ENCODE peak calls at places on chromosomes 4 and X, in eight cellular contexts. One of them, this sample, is unnamed. For H3K4me1, the result is how much of the 10 kb centered on the place peaks cover.

GRCh38 chrX:42944381-42944998 is 166.5 kb upstream of the PPP1R2C start:
- DNase-seq in astrocyte: no peak
- DNase-seq in sigmoid colon: no peak
- DNase-seq in left lung: no peak
- DNase-seq in mesenchymal stem cell: no peak
- DNase-seq in left ventricle myocardium inferior: no peak
- DNase-seq in IMR-90: no peak
- DNase-seq in CD8-positive, alpha-beta T cell: no peak
- DNase-seq in this sample: no peak

GRCh38 chr4:2591189-2591588 is 54.7 kb downstream of the FAM193A start:
- DNase-seq in astrocyte: peak
- DNase-seq in sigmoid colon: no peak
- DNase-seq in left lung: peak
- DNase-seq in mesenchymal stem cell: peak
- DNase-seq in left ventricle myocardium inferior: no peak
- DNase-seq in IMR-90: peak
- DNase-seq in CD8-positive, alpha-beta T cell: no peak
- DNase-seq in this sample: no peak

GRCh38 chr4:39514888-39515401 is 12.3 kb downstream of the UGDH start:
- DNase-seq in astrocyte: no peak
- DNase-seq in sigmoid colon: no peak
- DNase-seq in left lung: peak
- DNase-seq in mesenchymal stem cell: peak
- DNase-seq in left ventricle myocardium inferior: no peak
- DNase-seq in IMR-90: peak
- DNase-seq in CD8-positive, alpha-beta T cell: no peak
- DNase-seq in this sample: no peak

GRCh38 chr4:88481557-88481956 is 24.6 kb downstream of the HERC5 start:
- DNase-seq in astrocyte: no peak
- DNase-seq in sigmoid colon: no peak
- DNase-seq in left lung: no peak
- DNase-seq in mesenchymal stem cell: no peak
- DNase-seq in left ventricle myocardium inferior: no peak
- DNase-seq in IMR-90: no peak
- DNase-seq in CD8-positive, alpha-beta T cell: no peak
- DNase-seq in this sample: no peak

GRCh38 chr4:78091534-78091933 is 34.4 kb downstream of the FRAS1 start:
- DNase-seq in astrocyte: no peak
- DNase-seq in sigmoid colon: no peak
- DNase-seq in left lung: no peak
- DNase-seq in mesenchymal stem cell: no peak
- DNase-seq in left ventricle myocardium inferior: no peak
- DNase-seq in IMR-90: no peak
- DNase-seq in CD8-positive, alpha-beta T cell: no peak
- DNase-seq in this sample: no peak

GRCh38 chrX:107537815-107538214 is 88.4 kb downstream of the FRMPD3 start:
- DNase-seq in astrocyte: peak
- DNase-seq in sigmoid colon: no peak
- DNase-seq in left lung: no peak
- DNase-seq in mesenchymal stem cell: peak
- DNase-seq in left ventricle myocardium inferior: no peak
- DNase-seq in IMR-90: peak
- DNase-seq in CD8-positive, alpha-beta T cell: peak
- DNase-seq in this sample: no peak

GRCh38 chr4:167966161-167966560 is 126.2 kb upstream of the ANXA10 start:
- DNase-seq in astrocyte: peak
- DNase-seq in sigmoid colon: no peak
- DNase-seq in left lung: no peak
- DNase-seq in mesenchymal stem cell: no peak
- DNase-seq in left ventricle myocardium inferior: no peak
- DNase-seq in IMR-90: no peak
- DNase-seq in CD8-positive, alpha-beta T cell: no peak
- DNase-seq in this sample: no peak

GRCh38 chr4:52234539-52235174 is 183.6 kb downstream of the SPATA18 start:
- DNase-seq in astrocyte: no peak
- DNase-seq in sigmoid colon: no peak
- DNase-seq in left lung: no peak
- DNase-seq in mesenchymal stem cell: peak
- DNase-seq in left ventricle myocardium inferior: no peak
- DNase-seq in IMR-90: peak
- DNase-seq in CD8-positive, alpha-beta T cell: no peak
- DNase-seq in this sample: no peak

GRCh38 chr4:101304916-101305315 is 42.4 kb downstream of the PPP3CA start:
- DNase-seq in astrocyte: peak
- DNase-seq in sigmoid colon: no peak
- DNase-seq in left lung: no peak
- DNase-seq in mesenchymal stem cell: peak
- DNase-seq in left ventricle myocardium inferior: no peak
- DNase-seq in IMR-90: peak
- DNase-seq in CD8-positive, alpha-beta T cell: no peak
- DNase-seq in this sample: no peak

GRCh38 chr4:88110826-88111225 is 47.6 kb downstream of the ABCG2 start:
- DNase-seq in astrocyte: peak
- DNase-seq in sigmoid colon: no peak
- DNase-seq in left lung: no peak
- DNase-seq in mesenchymal stem cell: no peak
- DNase-seq in left ventricle myocardium inferior: no peak
- DNase-seq in IMR-90: no peak
- DNase-seq in CD8-positive, alpha-beta T cell: no peak
- DNase-seq in this sample: no peak

GRCh38 chrX:71993371-71993770 is 82.7 kb downstream of the NHSL2 start:
- DNase-seq in astrocyte: no peak
- DNase-seq in sigmoid colon: no peak
- DNase-seq in left lung: no peak
- DNase-seq in mesenchymal stem cell: no peak
- DNase-seq in left ventricle myocardium inferior: no peak
- DNase-seq in IMR-90: no peak
- DNase-seq in CD8-positive, alpha-beta T cell: no peak
- DNase-seq in this sample: no peak

GRCh38 chrX:142054094-142054493 is 150.4 kb downstream of the MAGEC1 start:
- DNase-seq in astrocyte: no peak
- DNase-seq in sigmoid colon: no peak
- DNase-seq in left lung: no peak
- DNase-seq in mesenchymal stem cell: no peak
- DNase-seq in left ventricle myocardium inferior: no peak
- DNase-seq in IMR-90: no peak
- DNase-seq in CD8-positive, alpha-beta T cell: no peak
- DNase-seq in this sample: no peak

GRCh38 chr4:56086073-56086521 is 137.4 kb downstream of the CEP135 start:
- DNase-seq in astrocyte: no peak
- DNase-seq in sigmoid colon: no peak
- DNase-seq in left lung: no peak
- DNase-seq in mesenchymal stem cell: peak
- DNase-seq in left ventricle myocardium inferior: no peak
- DNase-seq in IMR-90: no peak
- DNase-seq in CD8-positive, alpha-beta T cell: no peak
- DNase-seq in this sample: no peak

GRCh38 chr4:3874525-3875110 is 108.4 kb downstream of the ADRA2C start:
- DNase-seq in astrocyte: no peak
- DNase-seq in sigmoid colon: peak
- DNase-seq in left lung: no peak
- DNase-seq in mesenchymal stem cell: no peak
- DNase-seq in left ventricle myocardium inferior: peak
- DNase-seq in IMR-90: no peak
- DNase-seq in CD8-positive, alpha-beta T cell: no peak
- DNase-seq in this sample: no peak

GRCh38 chr4:86302242-86302641 is 57.6 kb downstream of the MAPK10 start:
- DNase-seq in astrocyte: peak
- DNase-seq in sigmoid colon: peak
- DNase-seq in left lung: peak
- DNase-seq in mesenchymal stem cell: peak
- DNase-seq in left ventricle myocardium inferior: no peak
- DNase-seq in IMR-90: peak
- DNase-seq in CD8-positive, alpha-beta T cell: no peak
- DNase-seq in this sample: no peak

GRCh38 chr4:7423801-7424552 is 10.8 kb downstream of the PSAPL1 start:
- DNase-seq in astrocyte: peak
- DNase-seq in sigmoid colon: peak
- DNase-seq in left lung: peak
- DNase-seq in mesenchymal stem cell: no peak
- DNase-seq in left ventricle myocardium inferior: peak
- DNase-seq in IMR-90: no peak
- DNase-seq in CD8-positive, alpha-beta T cell: no peak
- DNase-seq in this sample: no peak

GRCh38 chrX:120677017-120677652 is 47.3 kb upstream of the C1GALT1C1 start:
- DNase-seq in astrocyte: no peak
- DNase-seq in sigmoid colon: no peak
- DNase-seq in left lung: no peak
- DNase-seq in mesenchymal stem cell: no peak
- DNase-seq in left ventricle myocardium inferior: no peak
- DNase-seq in IMR-90: no peak
- DNase-seq in CD8-positive, alpha-beta T cell: no peak
- DNase-seq in this sample: no peak

GRCh38 chr4:105093975-105094374 is 52.7 kb upstream of the TET2 start:
- DNase-seq in astrocyte: peak
- DNase-seq in sigmoid colon: no peak
- DNase-seq in left lung: no peak
- DNase-seq in mesenchymal stem cell: no peak
- DNase-seq in left ventricle myocardium inferior: no peak
- DNase-seq in IMR-90: peak
- DNase-seq in CD8-positive, alpha-beta T cell: no peak
- DNase-seq in this sample: no peak

GRCh38 chrX:109776986-109777385 is 43.9 kb upstream of the ACSL4 start:
- DNase-seq in astrocyte: no peak
- DNase-seq in sigmoid colon: no peak
- DNase-seq in left lung: no peak
- DNase-seq in mesenchymal stem cell: no peak
- DNase-seq in left ventricle myocardium inferior: no peak
- DNase-seq in IMR-90: no peak
- DNase-seq in CD8-positive, alpha-beta T cell: no peak
- DNase-seq in this sample: no peak

GRCh38 chr4:23779839-23780238 is 110.0 kb downstream of the PPARGC1A start:
- DNase-seq in astrocyte: no peak
- DNase-seq in sigmoid colon: no peak
- DNase-seq in left lung: no peak
- DNase-seq in mesenchymal stem cell: no peak
- DNase-seq in left ventricle myocardium inferior: no peak
- DNase-seq in IMR-90: no peak
- DNase-seq in CD8-positive, alpha-beta T cell: no peak
- DNase-seq in this sample: no peak

GRCh38 chrX:87572911-87573310 is 55.3 kb downstream of the KLHL4 start:
- DNase-seq in astrocyte: peak
- DNase-seq in sigmoid colon: no peak
- DNase-seq in left lung: no peak
- DNase-seq in mesenchymal stem cell: peak
- DNase-seq in left ventricle myocardium inferior: no peak
- DNase-seq in IMR-90: no peak
- DNase-seq in CD8-positive, alpha-beta T cell: no peak
- DNase-seq in this sample: no peak

GRCh38 chr4:47741200-47741599 is 96.7 kb downstream of the CORIN start:
- DNase-seq in astrocyte: no peak
- DNase-seq in sigmoid colon: no peak
- DNase-seq in left lung: no peak
- DNase-seq in mesenchymal stem cell: peak
- DNase-seq in left ventricle myocardium inferior: no peak
- DNase-seq in IMR-90: peak
- DNase-seq in CD8-positive, alpha-beta T cell: no peak
- DNase-seq in this sample: no peak

GRCh38 chr4:111213520-111213919 is 590.6 kb upstream of the PITX2 start:
- DNase-seq in astrocyte: no peak
- DNase-seq in sigmoid colon: no peak
- DNase-seq in left lung: no peak
- DNase-seq in mesenchymal stem cell: no peak
- DNase-seq in left ventricle myocardium inferior: no peak
- DNase-seq in IMR-90: no peak
- DNase-seq in CD8-positive, alpha-beta T cell: no peak
- DNase-seq in this sample: no peak

GRCh38 chr4:121071640-121072037 is 696 bp downstream of the NDNF start:
- DNase-seq in astrocyte: no peak
- DNase-seq in sigmoid colon: no peak
- DNase-seq in left lung: no peak
- DNase-seq in mesenchymal stem cell: no peak
- DNase-seq in left ventricle myocardium inferior: no peak
- DNase-seq in IMR-90: no peak
- DNase-seq in CD8-positive, alpha-beta T cell: no peak
- DNase-seq in this sample: no peak
- H3K4me1 ChIP-seq in astrocyte: under half
- H3K4me1 ChIP-seq in sigmoid colon: under half
- H3K4me1 ChIP-seq in left lung: under half
- H3K4me1 ChIP-seq in mesenchymal stem cell: under half
- H3K4me1 ChIP-seq in left ventricle myocardium inferior: under half
- H3K4me1 ChIP-seq in IMR-90: under half
- H3K4me1 ChIP-seq in CD8-positive, alpha-beta T cell: under half
- H3K4me1 ChIP-seq in this sample: under half

GRCh38 chrX:40960041-40960440 is 125.2 kb upstream of the USP9X start:
- DNase-seq in astrocyte: no peak
- DNase-seq in sigmoid colon: no peak
- DNase-seq in left lung: no peak
- DNase-seq in mesenchymal stem cell: no peak
- DNase-seq in left ventricle myocardium inferior: no peak
- DNase-seq in IMR-90: peak
- DNase-seq in CD8-positive, alpha-beta T cell: no peak
- DNase-seq in this sample: no peak
- H3K27ac ChIP-seq in astrocyte: no peak
- H3K27ac ChIP-seq in sigmoid colon: no peak
- H3K27ac ChIP-seq in left lung: no peak
- H3K27ac ChIP-seq in mesenchymal stem cell: no peak
- H3K27ac ChIP-seq in left ventricle myocardium inferior: no peak
- H3K27ac ChIP-seq in IMR-90: no peak
- H3K27ac ChIP-seq in CD8-positive, alpha-beta T cell: no peak
- H3K27ac ChIP-seq in this sample: no peak

GRCh38 chr4:54229631-54230478 is 762 bp downstream of the PDGFRA start:
- DNase-seq in astrocyte: peak
- DNase-seq in sigmoid colon: no peak
- DNase-seq in left lung: no peak
- DNase-seq in mesenchymal stem cell: peak
- DNase-seq in left ventricle myocardium inferior: no peak
- DNase-seq in IMR-90: peak
- DNase-seq in CD8-positive, alpha-beta T cell: no peak
- DNase-seq in this sample: no peak
- H3K4me1 ChIP-seq in astrocyte: half or more
- H3K4me1 ChIP-seq in sigmoid colon: half or more
- H3K4me1 ChIP-seq in left lung: half or more
- H3K4me1 ChIP-seq in mesenchymal stem cell: half or more
- H3K4me1 ChIP-seq in left ventricle myocardium inferior: half or more
- H3K4me1 ChIP-seq in IMR-90: under half
- H3K4me1 ChIP-seq in CD8-positive, alpha-beta T cell: half or more
- H3K4me1 ChIP-seq in this sample: half or more

GRCh38 chrX:38318196-38318595 is 9.1 kb downstream of the RPGR start:
- DNase-seq in astrocyte: no peak
- DNase-seq in sigmoid colon: no peak
- DNase-seq in left lung: no peak
- DNase-seq in mesenchymal stem cell: no peak
- DNase-seq in left ventricle myocardium inferior: no peak
- DNase-seq in IMR-90: no peak
- DNase-seq in CD8-positive, alpha-beta T cell: no peak
- DNase-seq in this sample: no peak

GRCh38 chrX:38320819-38321218 is 6.5 kb downstream of the RPGR start:
- DNase-seq in astrocyte: no peak
- DNase-seq in sigmoid colon: no peak
- DNase-seq in left lung: no peak
- DNase-seq in mesenchymal stem cell: no peak
- DNase-seq in left ventricle myocardium inferior: no peak
- DNase-seq in IMR-90: no peak
- DNase-seq in CD8-positive, alpha-beta T cell: no peak
- DNase-seq in this sample: no peak

GRCh38 chrX:38313190-38313589 is 14.1 kb downstream of the RPGR start:
- DNase-seq in astrocyte: peak
- DNase-seq in sigmoid colon: no peak
- DNase-seq in left lung: no peak
- DNase-seq in mesenchymal stem cell: peak
- DNase-seq in left ventricle myocardium inferior: no peak
- DNase-seq in IMR-90: peak
- DNase-seq in CD8-positive, alpha-beta T cell: no peak
- DNase-seq in this sample: no peak

GRCh38 chrX:38315186-38315585 is 12.1 kb downstream of the RPGR start:
- DNase-seq in astrocyte: no peak
- DNase-seq in sigmoid colon: no peak
- DNase-seq in left lung: no peak
- DNase-seq in mesenchymal stem cell: no peak
- DNase-seq in left ventricle myocardium inferior: no peak
- DNase-seq in IMR-90: no peak
- DNase-seq in CD8-positive, alpha-beta T cell: no peak
- DNase-seq in this sample: no peak

GRCh38 chrX:38318606-38319005 is 8.7 kb downstream of the RPGR start:
- DNase-seq in astrocyte: no peak
- DNase-seq in sigmoid colon: no peak
- DNase-seq in left lung: no peak
- DNase-seq in mesenchymal stem cell: no peak
- DNase-seq in left ventricle myocardium inferior: no peak
- DNase-seq in IMR-90: no peak
- DNase-seq in CD8-positive, alpha-beta T cell: no peak
- DNase-seq in this sample: no peak
- H3K27ac ChIP-seq in astrocyte: no peak
- H3K27ac ChIP-seq in sigmoid colon: no peak
- H3K27ac ChIP-seq in left lung: no peak
- H3K27ac ChIP-seq in mesenchymal stem cell: no peak
- H3K27ac ChIP-seq in left ventricle myocardium inferior: no peak
- H3K27ac ChIP-seq in IMR-90: no peak
- H3K27ac ChIP-seq in CD8-positive, alpha-beta T cell: no peak
- H3K27ac ChIP-seq in this sample: no peak

This sample was measured in gastrocnemius medialis.